ENCODE peak calls at places on chromosome X, in six cellular contexts. M is heart right ventricle; N is astrocyte; L is CD8-positive, alpha-beta T cell; H is OCI-LY7; P is cardiac fibroblast. Q is an unnamed sample.
A peak's percentile ranks its signal among the peaks of the same experiment; 100 is the strongest.

GRCh38 chrX:17443546-17443945 is 68.5 kb downstream of the NHS start:
- DNase-seq in M (no peak), N (no peak), L (no peak), H (no peak), P (no peak), Q (no peak)

GRCh38 chrX:2692221-2693122 is 1.4 kb downstream of the CD99 start:
- DNase-seq in M (peak; percentile 50), N (peak; percentile 78), L (no peak), H (peak; percentile 38), P (peak; percentile 60), Q (no peak)

GRCh38 chrX:132775230-132775823 is 183.1 kb downstream of the HS6ST2 start:
- DNase-seq in M (no peak), N (no peak), L (no peak), H (no peak), P (no peak), Q (no peak)

GRCh38 chrX:30023451-30023850 is 191.9 kb upstream of the MAGEB2 start:
- DNase-seq in M (no peak), N (peak; percentile 35), L (no peak), H (no peak), P (peak; percentile 58), Q (no peak)

GRCh38 chrX:30261012-30261411 is 14.1 kb downstream of the MAGEB1 start:
- DNase-seq in M (no peak), N (no peak), L (no peak), H (no peak), P (no peak), Q (no peak)

GRCh38 chrX:101617211-101618191 is at the start of gene ARMCX6:
- DNase-seq in M (peak; percentile 75), N (peak; percentile 64), L (peak; percentile 36), H (peak; percentile 80), P (peak; percentile 73), Q (peak; percentile 85)

GRCh38 chrX:129247642-129248041 is 275.6 kb downstream of the SMARCA1 start:
- DNase-seq in M (no peak), N (no peak), L (no peak), H (no peak), P (no peak), Q (no peak)

GRCh38 chrX:16828126-16828908 is 41.8 kb downstream of the RBBP7 start:
- DNase-seq in M (peak; percentile 32), N (peak; percentile 94), L (no peak), H (no peak), P (peak; percentile 88), Q (no peak)

GRCh38 chrX:43860646-43861370 is 21.4 kb downstream of the MAOB start:
- DNase-seq in M (peak; percentile 39), N (peak; percentile 59), L (no peak), H (no peak), P (peak; percentile 64), Q (no peak)

GRCh38 chrX:3713225-3713936 is at the start of gene PRKX:
- DNase-seq in M (peak; percentile 26), N (peak; percentile 24), L (peak; percentile 46), H (peak; percentile 74), P (peak; percentile 32), Q (peak; percentile 76)

GRCh38 chrX:150893936-150894335 is 4.5 kb downstream of the CD99L2 start:
- DNase-seq in M (no peak), N (no peak), L (no peak), H (no peak), P (no peak), Q (no peak)

GRCh38 chrX:2401590-2402360 is 99.0 kb downstream of the DHRSX start:
- DNase-seq in M (peak; percentile 19), N (peak; percentile 78), L (no peak), H (no peak), P (no peak), Q (no peak)

GRCh38 chrX:150769408-150769807 is 76.2 kb downstream of the MTMR1 start:
- DNase-seq in M (no peak), N (no peak), L (no peak), H (no peak), P (no peak), Q (no peak)

GRCh38 chrX:130055103-130055502 is 55.2 kb downstream of the ELF4 start:
- DNase-seq in M (no peak), N (peak; percentile 60), L (no peak), H (no peak), P (peak; percentile 14), Q (no peak)

GRCh38 chrX:136629084-136629750 is 18.7 kb upstream of the CD40LG start:
- DNase-seq in M (no peak), N (no peak), L (no peak), H (no peak), P (no peak), Q (no peak)

GRCh38 chrX:118751950-118752783 is 24.8 kb downstream of the IL13RA1 start:
- DNase-seq in M (no peak), N (no peak), L (no peak), H (no peak), P (peak; percentile 21), Q (peak; percentile 58)

GRCh38 chrX:153063315-153063714 is 7.0 kb downstream of the PNMA3 start:
- DNase-seq in M (no peak), N (peak; percentile 30), L (no peak), H (no peak), P (peak; percentile 5), Q (no peak)

DNA sequence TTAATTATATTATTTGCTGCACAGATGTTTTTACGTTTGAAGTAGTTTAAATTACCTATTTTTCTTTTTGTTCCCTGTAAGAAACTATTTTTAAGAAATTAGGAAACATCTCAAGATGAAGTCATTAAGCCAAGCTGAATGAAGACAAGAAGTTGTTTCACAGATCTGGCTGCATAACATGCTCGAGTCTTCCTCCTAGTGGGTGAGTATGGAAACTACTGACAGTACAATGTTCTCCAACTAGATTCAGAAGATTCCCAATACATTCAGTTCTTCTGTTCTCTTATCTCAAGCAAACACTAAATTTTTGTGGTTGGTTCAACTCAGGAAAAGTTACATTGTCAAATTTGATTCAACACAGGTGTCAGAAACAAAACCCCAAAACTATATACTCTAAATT is 256.8 kb upstream of the VCX start:
- DNase-seq in M (no peak), N (peak; percentile 2), L (no peak), H (peak; percentile 35), P (peak; percentile 52), Q (peak; percentile 2)
- TF ChIP-seq CTCF in M (peak; percentile 43), N (peak; percentile 31), L (no peak), H (peak; percentile 68), P (peak; percentile 38), Q (peak; percentile 39)

DNA sequence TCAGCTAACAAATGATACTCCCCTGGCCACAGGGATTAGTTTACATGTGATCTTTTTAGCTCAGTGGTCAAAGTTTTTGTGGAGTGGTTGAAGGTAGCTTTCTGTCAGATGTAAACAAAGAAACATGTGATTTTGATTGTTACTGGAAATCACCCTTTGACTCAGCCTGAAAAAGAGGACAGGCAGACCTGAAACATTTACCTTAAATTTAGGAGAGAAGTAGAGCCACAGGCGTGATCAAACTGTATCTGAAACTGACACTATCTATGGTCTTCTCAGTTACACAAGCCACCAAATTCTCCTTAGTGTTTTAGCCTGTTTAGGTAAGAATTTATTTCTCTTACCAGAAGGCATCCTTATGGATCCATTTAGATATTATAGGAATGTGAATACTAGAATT is 136.7 kb downstream of the CBLL2 start:
- DNase-seq in M (no peak), N (no peak), L (no peak), H (no peak), P (no peak), Q (no peak)
- H3K4me3 ChIP-seq in M (no peak overlapping the region), N (no peak overlapping the region), L (no peak overlapping the region), H (no peak overlapping the region), P (no peak overlapping the region), Q (no peak overlapping the region)

DNA sequence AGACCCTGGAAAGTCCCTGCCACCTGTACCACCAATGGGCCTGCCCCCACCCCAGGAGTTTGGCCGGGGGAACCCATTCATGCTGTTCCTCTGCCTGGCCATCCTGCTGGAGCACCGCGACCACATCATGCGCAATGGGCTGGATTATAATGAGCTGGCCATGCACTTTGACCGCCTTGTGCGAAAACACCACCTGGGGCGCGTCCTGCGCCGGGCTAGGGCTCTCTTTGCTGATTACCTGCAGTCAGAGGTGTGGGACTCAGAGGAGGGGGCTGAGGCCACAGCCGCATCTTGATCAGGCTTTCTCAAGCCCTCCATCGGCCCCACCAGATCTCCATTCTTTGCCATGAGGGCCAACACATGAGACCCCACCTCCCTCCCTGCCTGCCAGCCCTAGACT is 13.6 kb upstream of the RBM3 start:
- DNase-seq in M (no peak), N (no peak), L (no peak), H (no peak), P (no peak), Q (no peak)
- TF ChIP-seq CTCF in M (no peak), N (no peak), L (no peak), H (no peak), P (no peak), Q (no peak)

DNA sequence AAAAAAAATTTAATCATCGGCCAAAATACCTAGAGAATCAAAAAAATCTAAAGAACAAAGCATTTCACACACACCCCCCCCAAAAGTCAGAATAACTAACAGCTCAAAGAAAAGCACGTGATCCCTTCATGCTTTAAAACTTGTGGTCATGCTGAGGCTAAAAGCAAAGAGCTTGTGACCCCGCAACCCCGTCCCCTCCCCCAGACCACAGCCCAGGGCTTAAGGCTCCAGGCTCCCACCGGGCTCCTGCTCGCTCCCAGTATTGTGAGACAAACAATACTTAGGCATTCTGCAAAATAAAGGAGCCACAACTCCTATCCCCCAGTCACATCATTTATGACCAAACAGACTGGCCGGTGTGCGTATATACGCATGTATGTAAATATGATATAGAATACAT is 62.1 kb upstream of the CCDC160 start:
- DNase-seq in M (no peak), N (no peak), L (no peak), H (no peak), P (no peak), Q (no peak)
- H3K4me3 ChIP-seq in M (no peak overlapping the region), N (no peak overlapping the region), L (no peak overlapping the region), H (no peak overlapping the region), P (no peak overlapping the region), Q (no peak overlapping the region)